ENCODE peak calls at places on chromosomes 16 and 17, in seven cellular contexts. L is AG04450, C is MM.1S, Y is uterus, S is dorsolateral prefrontal cortex, F is AG10803, G is NB4. Z is an unnamed sample.

GRCh38 chr17:34226011-34226410 is 29.1 kb upstream of the CCL2 start:
- DNase-seq in C (no peak), G (no peak), L (no peak), S (no peak), F (peak; percentile 40), Y (no peak), Z (no peak)

GRCh38 chr16:27778171-27778925 is 228.4 kb downstream of the KATNIP start:
- DNase-seq in F (no peak), L (no peak), G (no peak), C (no peak), S (no peak), Y (no peak), Z (no peak)

GRCh38 chr17:65583921-65584603 is 22.6 kb upstream of the AXIN2 start:
- DNase-seq in L (no peak), G (no peak), F (no peak), Y (no peak), S (no peak), C (no peak), Z (no peak)

GRCh38 chr17:81125573-81126081 is 39.7 kb upstream of the PVALEF start:
- DNase-seq in C (no peak), G (no peak), L (no peak), Y (no peak), S (no peak), F (no peak), Z (no peak)

GRCh38 chr16:11149011-11149616 is 106.9 kb downstream of the SOCS1 start:
- DNase-seq in G (no peak), S (no peak), Y (no peak), F (no peak), L (no peak), C (no peak), Z (no peak)

GRCh38 chr17:81392909-81393654 is 2.2 kb upstream of the BAHCC1 start:
- DNase-seq in S (no peak), C (no peak), G (peak; percentile 52), L (no peak), Y (no peak), F (peak; percentile 13), Z (no peak)

GRCh38 chr16:67415872-67416793 is at the start of gene ZDHHC1:
- DNase-seq in F (peak; percentile 67), S (peak; percentile 58), G (no peak), L (no peak), Y (peak; percentile 83), C (peak; percentile 55), Z (peak; percentile 49)

GRCh38 chr17:40317345-40317873 is 8.4 kb downstream of the RARA start:
- DNase-seq in Y (peak; percentile 62), L (no peak), C (peak; percentile 63), F (peak; percentile 81), G (peak; percentile 72), S (no peak), Z (peak; percentile 67)

GRCh38 chr17:57707892-57708291 is 37.2 kb downstream of the CCDC182 start:
- DNase-seq in S (no peak), G (no peak), L (no peak), C (no peak), Y (no peak), F (no peak), Z (no peak)

GRCh38 chr16:13550254-13550653 is 369.7 kb upstream of the ERCC4 start:
- DNase-seq in L (no peak), C (no peak), F (no peak), G (no peak), S (no peak), Y (no peak), Z (no peak)

GRCh38 chr16:57635266-57636097 is 7.1 kb downstream of the ADGRG1 start:
- DNase-seq in Y (no peak), C (no peak), L (no peak), G (no peak), S (no peak), F (no peak), Z (no peak)

GRCh38 chr17:75517277-75517865 is 1.0 kb downstream of the TSEN54 start:
- DNase-seq in F (no peak), C (peak; percentile 36), Y (no peak), S (no peak), G (no peak), L (no peak), Z (peak; percentile 62)
- TF ChIP-seq CTCF in F (no peak), C (peak; percentile 40), Y (no peak), S (no peak), G (no peak), L (no peak), Z (peak; percentile 19)

GRCh38 chr17:43713494-43714162 is 45.0 kb downstream of the SOST start:
- DNase-seq in C (peak; percentile 17), G (peak; percentile 30), L (no peak), S (no peak), F (no peak), Y (no peak), Z (peak; percentile 21)

GRCh38 chr17:43710101-43710500 is 48.4 kb upstream of the MEOX1 start:
- DNase-seq in F (no peak), L (no peak), C (no peak), S (no peak), Y (no peak), G (no peak), Z (no peak)

GRCh38 chr17:43717913-43718312 is 40.7 kb downstream of the SOST start:
- DNase-seq in Y (no peak), L (no peak), G (no peak), C (no peak), S (no peak), F (no peak), Z (no peak)

GRCh38 chr17:43712397-43712796 is 46.2 kb downstream of the SOST start:
- DNase-seq in Y (no peak), G (no peak), F (no peak), S (no peak), C (no peak), L (no peak), Z (no peak)

GRCh38 chr17:43714338-43715149 is 44.0 kb downstream of the SOST start:
- DNase-seq in F (peak; percentile 69), G (no peak), L (no peak), S (no peak), C (no peak), Y (no peak), Z (no peak)
- H3K4me3 ChIP-seq in F (no peak overlapping the region), G (no peak overlapping the region), L (no peak overlapping the region), S (no peak overlapping the region), C (peak overlapping the region; percentile 39), Y (no peak overlapping the region), Z (no peak overlapping the region)

GRCh38 chr17:50210249-50211225 is 9.1 kb upstream of the COL1A1 start:
- DNase-seq in L (peak; percentile 98), G (peak; percentile 60), F (peak; percentile 98), C (no peak), Y (peak; percentile 92), S (no peak), Z (no peak)

GRCh38 chr17:50211249-50212120 is 10.1 kb upstream of the COL1A1 start:
- DNase-seq in C (no peak), L (no peak), F (peak; percentile 78), Y (peak; percentile 54), S (no peak), G (no peak), Z (no peak)

GRCh38 chr17:50214986-50215730 is 13.7 kb upstream of the COL1A1 start:
- DNase-seq in Y (peak; percentile 37), S (no peak), L (no peak), C (no peak), G (no peak), F (peak; percentile 58), Z (no peak)

GRCh38 chr17:50212121-50212843 is 10.9 kb upstream of the COL1A1 start:
- DNase-seq in L (peak; percentile 81), F (peak; percentile 92), Y (peak; percentile 87), C (no peak), S (no peak), G (peak; percentile 36), Z (no peak)

GRCh38 chr17:50213026-50214015 is 11.9 kb upstream of the COL1A1 start:
- DNase-seq in L (no peak), S (no peak), G (peak; percentile 70), F (no peak), Y (peak; percentile 23), C (peak; percentile 86), Z (peak; percentile 61)
- TF ChIP-seq CTCF in L (no peak), S (no peak), G (peak; percentile 49), F (no peak), Y (no peak), C (no peak), Z (no peak)

GRCh38 chr17:82963104-82963950 is 116.1 kb upstream of the METRNL start:
- DNase-seq in Y (peak; percentile 70), F (peak; percentile 84), S (peak; percentile 44), C (no peak), G (no peak), L (peak; percentile 32), Z (peak; percentile 58)
- H3K4me3 ChIP-seq in Y (no peak overlapping the region), F (peak overlapping the region; percentile 25), S (no peak overlapping the region), C (no peak overlapping the region), G (no peak overlapping the region), L (no peak overlapping the region), Z (no peak overlapping the region)

GRCh38 chr17:21291357-21291756 is 6.8 kb downstream of the MAP2K3 start:
- DNase-seq in G (peak; percentile 8), L (no peak), Y (no peak), F (no peak), S (no peak), C (no peak), Z (no peak)

GRCh38 chr17:21288581-21289017 is 4.1 kb downstream of the MAP2K3 start:
- DNase-seq in G (peak; percentile 85), Y (no peak), S (no peak), F (no peak), L (no peak), C (no peak), Z (peak; percentile 54)

GRCh38 chr17:21291862-21292261 is 7.4 kb downstream of the MAP2K3 start:
- DNase-seq in F (no peak), S (no peak), G (no peak), Y (no peak), C (no peak), L (no peak), Z (no peak)

GRCh38 chr17:21289175-21289901 is 4.8 kb downstream of the MAP2K3 start:
- DNase-seq in G (peak; percentile 13), C (no peak), S (no peak), Y (no peak), L (no peak), F (no peak), Z (no peak)

DNA sequence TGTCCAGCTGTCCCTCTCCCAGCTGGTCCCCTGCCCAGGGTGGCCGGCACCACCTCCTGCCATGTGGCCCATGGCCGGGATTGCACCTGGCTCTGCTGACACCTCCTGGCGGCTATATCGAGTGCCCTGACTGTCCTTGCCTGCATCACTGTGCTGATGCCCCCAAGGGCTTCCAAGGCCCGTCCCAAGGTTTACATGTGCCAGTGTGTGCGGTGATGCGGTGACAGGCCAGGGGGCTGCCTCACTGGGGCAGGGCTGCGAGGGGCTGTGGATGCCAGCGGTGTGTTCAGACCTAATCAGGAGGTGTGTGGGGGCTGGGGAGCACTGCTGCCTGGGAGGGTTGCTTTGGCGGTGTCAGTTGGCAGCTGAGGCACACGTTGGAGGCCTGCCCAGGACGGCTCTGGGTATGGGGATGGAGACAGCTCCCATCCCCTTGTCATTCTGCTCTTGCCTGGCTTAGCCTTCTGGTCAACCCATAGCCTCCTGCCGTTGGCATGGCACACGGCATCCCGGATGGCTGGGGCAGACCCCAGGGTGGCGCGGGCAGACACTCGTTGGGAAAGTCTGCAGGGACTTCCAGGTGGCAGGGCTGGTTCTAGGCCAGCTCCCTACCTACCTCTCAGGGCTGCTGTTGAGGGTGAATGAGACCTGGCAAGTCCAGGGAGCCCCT is 5.5 kb downstream of the MAP2K3 start:
- DNase-seq in S (no peak), G (no peak), C (no peak), L (no peak), F (no peak), Y (peak; percentile 54), Z (no peak)
- TF ChIP-seq CTCF in S (no peak), G (no peak), C (no peak), L (no peak), F (no peak), Y (no peak), Z (no peak)

Z was measured in GM12865.